ENCODE peak calls at places on chromosomes 2 and 18, in eight cellular contexts. U, G, X, V, S, R, T and E are unnamed samples.

GRCh38 chr2:189835855-189836558 is 51.8 kb downstream of the PMS1 start:
- DNase-seq in G (no peak), X (no peak), U (no peak), R (no peak), S (no peak), V (no peak), T (no peak), E (no peak)

GRCh38 chr2:192969055-192969454 is 774.3 kb upstream of the TMEFF2 start:
- DNase-seq in G (no peak), X (no peak), V (no peak), U (no peak), T (no peak), R (no peak), S (no peak), E (no peak)

GRCh38 chr2:103656558-103656957 is 894.7 kb downstream of the TMEM182 start:
- DNase-seq in G (no peak), S (no peak), T (no peak), R (no peak), X (peak; percentile 25), V (no peak), U (no peak), E (no peak)

GRCh38 chr2:235594041-235594440 is 100.2 kb downstream of the AGAP1 start:
- DNase-seq in S (peak; percentile 35), X (peak; percentile 86), V (peak; percentile 71), G (peak; percentile 93), U (no peak), T (no peak), R (no peak), E (no peak)

GRCh38 chr2:215982465-215982875 is 30.9 kb downstream of the MREG start:
- DNase-seq in U (no peak), S (peak; percentile 84), T (no peak), X (no peak), R (no peak), G (peak; percentile 45), V (peak; percentile 100), E (no peak)

GRCh38 chr2:190970872-190971506 is 43.0 kb downstream of the STAT1 start:
- DNase-seq in V (no peak), R (no peak), X (no peak), T (no peak), S (no peak), G (no peak), U (no peak), E (no peak)

GRCh38 chr2:24544456-24545115 is 53.5 kb downstream of the NCOA1 start:
- DNase-seq in S (no peak), V (no peak), R (no peak), T (no peak), G (no peak), U (no peak), X (no peak), E (no peak)

GRCh38 chr2:241833101-241833937 is 24.3 kb downstream of the NEU4 start:
- DNase-seq in X (no peak), V (no peak), R (peak; percentile 75), U (no peak), T (no peak), S (no peak), G (peak; percentile 89), E (no peak)

GRCh38 chr2:2793514-2793913 is 462.4 kb upstream of the MYT1L start:
- DNase-seq in U (no peak), G (no peak), T (no peak), V (no peak), R (no peak), S (no peak), X (no peak), E (peak; percentile 69)

GRCh38 chr18:72859088-72859487 is 8.7 kb downstream of the NETO1 start:
- DNase-seq in X (no peak), S (no peak), V (no peak), R (no peak), T (no peak), U (no peak), G (no peak), E (no peak)

GRCh38 chr2:218402491-218402901 is 2.8 kb downstream of the CTDSP1 start:
- DNase-seq in X (no peak), V (no peak), G (no peak), R (no peak), U (no peak), T (no peak), S (no peak), E (no peak)

GRCh38 chr2:69789762-69790600 is 39.5 kb upstream of the GMCL1 start:
- DNase-seq in U (no peak), X (no peak), S (no peak), G (no peak), R (no peak), T (no peak), V (no peak), E (no peak)

GRCh38 chr2:127417406-127417805 is 821 bp upstream of the PROC start:
- DNase-seq in G (no peak), U (no peak), X (no peak), T (no peak), V (no peak), R (no peak), S (no peak), E (no peak)

GRCh38 chr2:127420039-127420864 is 2.0 kb downstream of the PROC start:
- DNase-seq in X (no peak), R (no peak), G (no peak), V (no peak), T (no peak), U (no peak), S (no peak), E (peak; percentile 78)

GRCh38 chr2:127419448-127420038 is 1.3 kb downstream of the PROC start:
- DNase-seq in X (no peak), R (no peak), G (no peak), U (no peak), S (no peak), T (no peak), V (no peak), E (no peak)

GRCh38 chr2:127418300-127419111 is at the start of gene PROC:
- DNase-seq in X (no peak), G (no peak), S (no peak), T (no peak), U (no peak), V (no peak), R (no peak), E (no peak)

GRCh38 chr2:127419112-127419430 is 844 bp downstream of the PROC start:
- DNase-seq in U (no peak), V (no peak), R (no peak), G (no peak), X (no peak), S (no peak), T (no peak), E (no peak)
- TF ChIP-seq CTCF in U (no peak), V (no peak), R (no peak), G (no peak), X (no peak), S (no peak), T (no peak), E (no peak)

GRCh38 chr18:25335062-25335461 is 16.9 kb downstream of the ZNF521 start:
- DNase-seq in R (no peak), S (no peak), U (no peak), V (no peak), T (no peak), G (no peak), X (no peak), E (no peak)

GRCh38 chr18:25335676-25336075 is 16.3 kb downstream of the ZNF521 start:
- DNase-seq in V (no peak), R (no peak), T (no peak), X (no peak), U (no peak), S (no peak), G (no peak), E (no peak)

GRCh38 chr18:25345432-25345831 is 6.5 kb downstream of the ZNF521 start:
- DNase-seq in X (no peak), G (peak; percentile 43), R (no peak), U (no peak), V (no peak), T (no peak), S (no peak), E (no peak)

GRCh38 chr18:25341861-25342260 is 10.1 kb downstream of the ZNF521 start:
- DNase-seq in U (no peak), R (no peak), X (no peak), V (no peak), T (no peak), G (no peak), S (no peak), E (no peak)

GRCh38 chr18:25340762-25341161 is 11.2 kb downstream of the ZNF521 start:
- DNase-seq in U (no peak), X (no peak), V (no peak), G (no peak), T (no peak), S (no peak), R (no peak), E (no peak)
- TF ChIP-seq CTCF in U (no peak), X (no peak), V (no peak), G (no peak), T (no peak), S (no peak), R (no peak), E (no peak)

GRCh38 chr2:233832869-233833812 is 21.2 kb downstream of the HJURP start:
- DNase-seq in X (no peak), S (peak; percentile 93), U (peak; percentile 80), V (peak; percentile 71), T (no peak), G (peak; percentile 50), R (no peak), E (no peak)
- TF ChIP-seq CTCF in X (no peak), S (peak; percentile 89), U (no peak), V (peak; percentile 79), T (no peak), G (peak; percentile 25), R (peak; percentile 38), E (peak; percentile 60)

GRCh38 chr2:146818122-146818521 is 1026.7 kb upstream of the ACVR2A start:
- DNase-seq in S (no peak), U (no peak), T (no peak), X (no peak), R (no peak), V (peak; percentile 66), G (peak; percentile 61), E (no peak)

GRCh38 chr2:146820672-146821071 is 1024.2 kb upstream of the ACVR2A start:
- DNase-seq in S (no peak), G (peak; percentile 68), U (no peak), R (no peak), V (peak; percentile 77), T (no peak), X (no peak), E (no peak)

GRCh38 chr2:146826388-146826787 is 1018.4 kb upstream of the ACVR2A start:
- DNase-seq in R (no peak), V (no peak), G (no peak), U (no peak), S (no peak), T (no peak), X (no peak), E (no peak)

GRCh38 chr2:146817613-146818012 is 1027.2 kb upstream of the ACVR2A start:
- DNase-seq in T (no peak), X (no peak), R (no peak), V (peak; percentile 95), U (no peak), G (peak; percentile 12), S (no peak), E (no peak)

DNA sequence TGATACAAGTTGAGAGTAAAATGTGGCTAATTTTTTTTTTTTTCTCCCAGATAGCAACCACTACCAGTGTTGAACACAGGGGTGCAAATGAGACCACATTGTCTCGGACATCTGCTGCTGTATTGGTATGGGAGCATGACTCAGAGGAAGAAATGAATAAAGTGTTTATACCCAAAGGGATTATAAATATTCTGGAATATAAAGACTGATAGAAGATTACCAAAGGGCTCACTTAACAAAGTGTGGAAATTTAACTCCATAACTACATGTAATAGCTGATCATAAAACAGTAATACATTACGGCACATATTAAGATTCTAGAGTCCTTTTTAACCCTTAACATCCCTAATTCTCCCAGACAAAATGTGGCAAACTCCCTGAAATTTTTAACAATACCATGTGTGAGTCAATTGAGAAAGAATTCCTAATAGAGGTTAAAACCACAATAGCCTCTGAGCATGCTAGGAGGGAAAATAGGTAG is 1023.0 kb upstream of the ACVR2A start:
- DNase-seq in T (no peak), U (no peak), G (peak; percentile 78), V (peak; percentile 48), X (no peak), S (no peak), R (no peak), E (no peak)
- TF ChIP-seq CTCF in T (no peak), U (no peak), G (peak; percentile 37), V (no peak), X (no peak), S (no peak), R (no peak), E (peak; percentile 37)